ENCODE peak calls at places on chromosome 21, in ten cellular contexts. V is CD4-positive, alpha-beta memory T cell; R is hypothalamus; Q is activated naive CD4-positive, alpha-beta T cell; W is left lobe of liver; Z is T-helper 1 cell; N is brain microvascular endothelial cell; F is nucleus accumbens; K is activated B cell treated with CpG ODN at 0.5 μM for 24 hours; U is EH. X is an unnamed sample.

GRCh38 chr21:34133392-34133791 is 60.0 kb downstream of the MRPS6 start:
- DNase-seq in K (no peak), R (no peak), F (no peak), V (no peak), U (no peak), Z (no peak), N (no peak), W (no peak), Q (no peak), X (no peak)

GRCh38 chr21:34243562-34243961 is 120.2 kb upstream of the KCNE2 start:
- DNase-seq in V (no peak), Z (no peak), N (no peak), R (no peak), W (peak), Q (no peak), F (no peak), U (peak), K (no peak), X (peak)

GRCh38 chr21:16841917-16842316 is 670.9 kb upstream of the CXADR start:
- DNase-seq in Q (no peak), Z (no peak), F (no peak), N (no peak), K (no peak), R (no peak), W (no peak), V (no peak), U (no peak), X (no peak)

GRCh38 chr21:31184462-31184861 is 146.2 kb upstream of the KRTAP19-8 start:
- DNase-seq in N (no peak), U (no peak), Z (peak), Q (no peak), R (no peak), W (no peak), V (peak), F (no peak), K (no peak), X (no peak)

GRCh38 chr21:16113052-16113715 is 383.4 kb downstream of the USP25 start:
- DNase-seq in U (peak), Q (no peak), K (no peak), F (no peak), Z (no peak), N (no peak), W (no peak), R (no peak), V (no peak), X (no peak)

GRCh38 chr21:46119565-46120271 is 21.8 kb downstream of the COL6A2 start:
- DNase-seq in K (no peak), R (no peak), V (no peak), N (no peak), Z (peak), Q (no peak), U (no peak), W (peak), F (no peak), X (peak)

GRCh38 chr21:36706951-36707762 is 8.2 kb downstream of the SIM2 start:
- DNase-seq in F (peak), N (no peak), K (no peak), Z (no peak), Q (no peak), W (peak), R (no peak), V (no peak), U (peak), X (no peak)

GRCh38 chr21:35508389-35508888 is 459.3 kb upstream of the RUNX1 start:
- DNase-seq in K (no peak), N (peak), Q (no peak), V (no peak), Z (no peak), R (peak), U (peak), W (peak), F (peak), X (peak)

GRCh38 chr21:46077674-46078101 is 20.2 kb upstream of the COL6A2 start:
- DNase-seq in N (no peak), F (no peak), V (no peak), K (peak), W (peak), U (no peak), Q (no peak), R (no peak), Z (no peak), X (no peak)

GRCh38 chr21:45512626-45513002 is 29.6 kb downstream of the SLC19A1 start:
- DNase-seq in F (no peak), K (no peak), Q (no peak), N (no peak), Z (peak), W (no peak), U (no peak), V (peak), R (no peak), X (peak)

GRCh38 chr21:33940846-33941245 is 25.2 kb upstream of the ATP5PO start:
- DNase-seq in Z (no peak), V (no peak), U (peak), K (no peak), R (no peak), Q (no peak), F (no peak), W (no peak), N (peak), X (no peak)

GRCh38 chr21:40602105-40602504 is 244.9 kb downstream of the DSCAM start:
- DNase-seq in Z (no peak), U (no peak), N (no peak), W (no peak), F (no peak), V (no peak), Q (no peak), K (no peak), R (no peak), X (no peak)

GRCh38 chr21:45539046-45539795 is 3.0 kb downstream of the SLC19A1 start:
- DNase-seq in K (peak), F (no peak), R (no peak), Q (no peak), U (no peak), Z (no peak), N (no peak), V (no peak), W (peak), X (peak)

GRCh38 chr21:26788783-26789182 is 56.4 kb downstream of the ADAMTS1 start:
- DNase-seq in N (no peak), W (no peak), R (no peak), F (no peak), Q (no peak), U (no peak), K (no peak), Z (no peak), V (no peak), X (no peak)

GRCh38 chr21:15071012-15071411 is 6.2 kb upstream of the NRIP1 start:
- DNase-seq in K (no peak), F (no peak), Z (no peak), V (no peak), N (no peak), W (no peak), Q (no peak), R (no peak), U (no peak), X (no peak)

GRCh38 chr21:32383812-32384211 is 9.0 kb downstream of the URB1 start:
- DNase-seq in Z (no peak), U (no peak), Q (no peak), V (no peak), F (no peak), N (no peak), W (no peak), R (no peak), K (no peak), X (no peak)

GRCh38 chr21:27024971-27025370 is 58.1 kb upstream of the ADAMTS5 start:
- DNase-seq in N (no peak), V (no peak), K (no peak), R (no peak), Z (no peak), W (no peak), Q (no peak), F (no peak), U (peak), X (no peak)

GRCh38 chr21:45568383-45568782 is 26.1 kb upstream of the SLC19A1 start:
- DNase-seq in Z (no peak), F (no peak), U (no peak), R (no peak), V (no peak), W (no peak), K (no peak), N (no peak), Q (no peak), X (no peak)

GRCh38 chr21:33069994-33070811 is at the start of gene OLIG1:
- DNase-seq in Z (no peak), R (peak), V (no peak), N (no peak), Q (no peak), W (no peak), K (no peak), U (peak), F (peak), X (peak)

GRCh38 chr21:43611598-43612369 is 47.5 kb downstream of the HSF2BP start:
- DNase-seq in Q (no peak), W (peak), U (peak), F (peak), Z (no peak), N (peak), K (no peak), V (no peak), R (peak), X (peak)

GRCh38 chr21:40337981-40338380 is 470.7 kb downstream of the PCP4 start:
- DNase-seq in K (no peak), R (no peak), N (no peak), U (no peak), Q (no peak), W (no peak), F (no peak), V (no peak), Z (no peak), X (no peak)

GRCh38 chr21:34004013-34004938 is 69.1 kb upstream of the MRPS6 start:
- DNase-seq in F (no peak), Z (no peak), V (no peak), R (no peak), Q (no peak), W (no peak), K (no peak), N (no peak), U (no peak), X (no peak)

GRCh38 chr21:36097427-36098230 is 27.8 kb downstream of the CBR1 start:
- DNase-seq in Z (no peak), Q (no peak), R (no peak), K (no peak), U (peak), F (no peak), V (no peak), N (peak), W (no peak), X (no peak)

GRCh38 chr21:38280446-38280845 is 23.7 kb downstream of the KCNJ15 start:
- DNase-seq in W (no peak), R (no peak), V (no peak), K (no peak), Z (no peak), F (no peak), Q (no peak), U (no peak), N (no peak), X (no peak)

GRCh38 chr21:43295016-43295958 is 126.5 kb downstream of the CRYAA start:
- DNase-seq in W (no peak), F (no peak), V (no peak), Q (no peak), K (no peak), U (no peak), R (no peak), Z (no peak), N (no peak), X (no peak)

GRCh38 chr21:33948096-33948950 is 32.7 kb upstream of the ATP5PO start:
- DNase-seq in F (peak), V (peak), U (peak), W (no peak), N (no peak), Q (peak), K (peak), R (peak), Z (peak), X (peak)

GRCh38 chr21:37117204-37117603 is 44.1 kb downstream of the TTC3 start:
- DNase-seq in R (no peak), V (no peak), N (no peak), K (no peak), W (no peak), Z (no peak), F (no peak), Q (no peak), U (no peak), X (no peak)

GRCh38 chr21:41819236-41819855 is 52.5 kb upstream of the RIPK4 start:
- DNase-seq in R (no peak), F (no peak), N (no peak), Z (no peak), U (no peak), V (no peak), Q (no peak), K (no peak), W (no peak), X (no peak)

GRCh38 chr21:33078907-33079582 is 9.1 kb downstream of the OLIG1 start:
- DNase-seq in Z (no peak), U (peak), V (no peak), R (peak), F (peak), W (no peak), Q (no peak), N (peak), K (no peak), X (peak)

GRCh38 chr21:37546949-37547614 is 180.5 kb downstream of the DYRK1A start:
- DNase-seq in N (no peak), W (no peak), R (no peak), Q (no peak), V (no peak), U (peak), F (no peak), Z (no peak), K (no peak), X (no peak)